ENCODE peak calls at places on chromosome 13, in eight cellular contexts. C is neural progenitor cell, X is A549, Z is IMR-90, L is nephron progenitor cell, Y is adrenal gland, V is GM23338, F is HL-60. P is an unnamed sample.
A peak's percentile ranks its signal among the peaks of the same experiment; 100 is the strongest.

GRCh38 chr13:50080856-50081105 is 65.5 kb downstream of the KCNRG start:
- DNase-seq in Y (no peak), L (no peak), F (no peak), X (no peak), C (no peak), V (no peak), Z (peak; percentile 27), P (no peak)

GRCh38 chr13:43405457-43405856 is 381.3 kb downstream of the ENOX1 start:
- DNase-seq in V (no peak), X (peak; percentile 25), F (no peak), Z (peak; percentile 74), Y (no peak), C (no peak), L (no peak), P (no peak)

GRCh38 chr13:99442273-99442895 is 58.9 kb upstream of the TM9SF2 start:
- DNase-seq in Z (peak; percentile 45), X (peak; percentile 35), F (no peak), L (peak; percentile 47), C (peak; percentile 60), Y (no peak), V (peak; percentile 62), P (no peak)

GRCh38 chr13:57666554-57666953 is 35.0 kb downstream of the PCDH17 start:
- DNase-seq in X (no peak), L (no peak), Z (no peak), C (peak; percentile 12), V (no peak), F (no peak), Y (no peak), P (no peak)

GRCh38 chr13:24251525-24251924 is 57.9 kb upstream of the C1QTNF9 start:
- DNase-seq in Z (no peak), X (no peak), F (no peak), C (no peak), L (no peak), Y (no peak), V (no peak), P (no peak)

GRCh38 chr13:37429976-37430375 is 168.6 kb downstream of the POSTN start:
- DNase-seq in F (no peak), Y (no peak), C (no peak), L (no peak), Z (peak; percentile 98), X (no peak), V (no peak), P (no peak)

GRCh38 chr13:46010148-46010547 is 42.4 kb downstream of the ZC3H13 start:
- DNase-seq in Z (no peak), L (no peak), X (peak; percentile 9), F (no peak), Y (no peak), C (peak; percentile 40), V (peak; percentile 49), P (no peak)

GRCh38 chr13:24264976-24265375 is 44.4 kb upstream of the C1QTNF9 start:
- DNase-seq in F (no peak), C (no peak), L (no peak), Y (no peak), X (no peak), Z (no peak), V (no peak), P (no peak)

GRCh38 chr13:95497307-95497943 is 55.1 kb upstream of the CLDN10 start:
- DNase-seq in Y (no peak), C (no peak), V (no peak), X (no peak), Z (no peak), L (no peak), F (no peak), P (no peak)

GRCh38 chr13:66033924-66034323 is 1196.2 kb downstream of the PCDH9 start:
- DNase-seq in F (no peak), V (peak; percentile 38), Y (no peak), L (no peak), X (no peak), Z (no peak), C (peak; percentile 18), P (no peak)

GRCh38 chr13:24286624-24287023 is 22.8 kb upstream of the C1QTNF9 start:
- DNase-seq in F (no peak), X (no peak), V (no peak), C (no peak), Y (no peak), Z (no peak), L (no peak), P (no peak)

GRCh38 chr13:98879965-98880364 is 97.9 kb downstream of the DOCK9 start:
- DNase-seq in C (no peak), X (no peak), Z (no peak), F (no peak), Y (no peak), L (no peak), V (no peak), P (no peak)

GRCh38 chr13:27281420-27281819 is 10.8 kb downstream of the RASL11A start:
- DNase-seq in C (no peak), L (no peak), F (no peak), Z (no peak), Y (no peak), X (no peak), V (no peak), P (no peak)

GRCh38 chr13:27288397-27288796 is 17.8 kb downstream of the RASL11A start:
- DNase-seq in X (no peak), L (no peak), F (no peak), C (no peak), Z (no peak), V (no peak), Y (no peak), P (no peak)

GRCh38 chr13:27280009-27280646 is 9.5 kb downstream of the RASL11A start:
- DNase-seq in Y (no peak), C (no peak), V (no peak), L (no peak), F (no peak), X (no peak), Z (no peak), P (peak; percentile 34)

GRCh38 chr13:27280841-27281240 is 10.2 kb downstream of the RASL11A start:
- DNase-seq in X (no peak), L (no peak), C (no peak), Z (no peak), Y (no peak), V (no peak), F (no peak), P (no peak)

GRCh38 chr13:27283906-27284523 is 13.4 kb downstream of the RASL11A start:
- DNase-seq in X (peak; percentile 46), Z (no peak), C (no peak), Y (peak; percentile 40), L (no peak), V (no peak), F (no peak), P (peak; percentile 48)
- TF ChIP-seq CTCF in X (peak; percentile 43), Z (peak; percentile 50), C (peak; percentile 14), Y (no peak), L (no peak), V (peak; percentile 15), F (no peak), P (no peak)

GRCh38 chr13:53601181-53601580 is 572.6 kb downstream of the OLFM4 start:
- DNase-seq in Y (no peak), X (no peak), Z (no peak), L (no peak), V (no peak), F (no peak), C (no peak), P (no peak)

GRCh38 chr13:53605306-53605705 is 576.7 kb downstream of the OLFM4 start:
- DNase-seq in C (no peak), X (no peak), F (no peak), Y (no peak), Z (no peak), L (no peak), V (no peak), P (no peak)
- TF ChIP-seq CTCF in C (no peak), X (no peak), F (no peak), Y (no peak), Z (no peak), L (no peak), V (no peak), P (no peak)

DNA sequence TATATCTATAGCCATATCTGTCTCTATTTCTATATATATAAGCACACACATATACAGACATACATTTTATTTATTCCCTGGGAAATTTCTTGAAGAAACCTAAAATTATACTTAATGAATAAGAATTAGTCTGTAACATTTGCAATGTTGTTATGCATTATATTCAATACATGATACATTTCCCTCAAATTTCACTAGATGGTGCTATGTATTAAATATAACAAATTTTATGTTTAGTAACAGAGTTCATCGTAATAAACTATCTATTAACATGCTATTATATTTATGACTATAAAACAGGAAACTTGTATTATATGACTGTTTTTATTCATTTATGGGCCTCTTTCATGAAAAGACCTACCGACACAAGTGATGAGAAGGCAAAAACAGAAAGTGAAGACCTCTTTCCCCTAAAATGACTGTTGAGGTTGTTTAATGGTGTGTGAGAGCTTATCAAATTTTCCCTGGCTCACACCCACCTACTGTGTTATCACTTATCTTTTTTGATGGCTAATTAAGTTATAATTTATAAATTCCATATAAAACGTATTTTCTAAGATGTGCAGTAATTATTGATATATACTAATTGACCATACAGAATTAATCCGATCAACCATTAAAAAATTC is 881.9 kb downstream of the SLITRK6 start:
- DNase-seq in L (no peak), Y (no peak), Z (peak; percentile 31), X (peak; percentile 3), F (no peak), C (no peak), V (peak; percentile 21), P (no peak)
- TF ChIP-seq CTCF in L (peak; percentile 41), Y (peak; percentile 20), Z (peak; percentile 50), X (peak; percentile 39), F (no peak), C (peak; percentile 66), V (peak; percentile 58), P (no peak)

GRCh38 chr13:87680298-87680697 is 9.1 kb downstream of the SLITRK5 start:
- DNase-seq in V (no peak), F (no peak), Y (no peak), X (peak; percentile 36), L (no peak), C (no peak), Z (no peak), P (peak; percentile 2)
- TF ChIP-seq CTCF in V (peak; percentile 45), F (no peak), Y (no peak), X (peak; percentile 41), L (no peak), C (peak; percentile 38), Z (no peak), P (no peak)

GRCh38 chr13:35826626-35827254 is 304.4 kb downstream of the DCLK1 start:
- DNase-seq in Y (no peak), X (peak; percentile 11), C (no peak), V (peak; percentile 51), L (peak; percentile 15), Z (no peak), F (no peak), P (peak; percentile 5)
- TF ChIP-seq CTCF in Y (no peak), X (peak; percentile 12), C (peak; percentile 48), V (peak; percentile 88), L (peak; percentile 27), Z (peak; percentile 8), F (peak; percentile 38), P (no peak)

GRCh38 chr13:53781941-53782340 is 753.3 kb downstream of the OLFM4 start:
- DNase-seq in V (peak; percentile 46), L (peak; percentile 8), X (no peak), Y (no peak), Z (no peak), C (peak; percentile 46), F (no peak), P (no peak)
- TF ChIP-seq CTCF in V (no peak), L (no peak), X (no peak), Y (no peak), Z (no peak), C (no peak), F (no peak), P (no peak)